ENCODE peak calls at places on chromosomes 7 and 10, in eight cellular contexts. One of them, this sample, is unnamed.

GRCh38 chr10:9362721-9363120 is 1308.2 kb downstream of the GATA3 start:
- DNase-seq in cardiac muscle cell: no peak
- DNase-seq in PC-3: no peak
- DNase-seq in heart right ventricle: no peak
- DNase-seq in heart left ventricle: no peak
- DNase-seq in mesendoderm: no peak
- DNase-seq in endodermal cell: no peak
- DNase-seq in PC-9: no peak
- DNase-seq in this sample: no peak

GRCh38 chr7:34748244-34749039 is 90.4 kb downstream of the NPSR1 start:
- DNase-seq in cardiac muscle cell: no peak
- DNase-seq in heart left ventricle: peak; percentile 91
- DNase-seq in PC-3: peak; percentile 97
- DNase-seq in PC-9: peak; percentile 99
- DNase-seq in mesendoderm: peak; percentile 73
- DNase-seq in heart right ventricle: peak; percentile 68
- DNase-seq in endodermal cell: peak; percentile 74
- DNase-seq in this sample: peak; percentile 74

GRCh38 chr10:49620841-49621378 is 7.1 kb downstream of the CHAT start:
- DNase-seq in PC-9: no peak
- DNase-seq in cardiac muscle cell: no peak
- DNase-seq in heart left ventricle: no peak
- DNase-seq in mesendoderm: no peak
- DNase-seq in heart right ventricle: no peak
- DNase-seq in endodermal cell: peak; percentile 36
- DNase-seq in PC-3: no peak
- DNase-seq in this sample: no peak

GRCh38 chr7:151699147-151699546 is 177.8 kb downstream of the PRKAG2 start:
- DNase-seq in cardiac muscle cell: no peak
- DNase-seq in heart left ventricle: no peak
- DNase-seq in heart right ventricle: no peak
- DNase-seq in PC-9: peak; percentile 98
- DNase-seq in endodermal cell: no peak
- DNase-seq in PC-3: no peak
- DNase-seq in mesendoderm: peak; percentile 89
- DNase-seq in this sample: peak; percentile 65

GRCh38 chr7:70647801-70648491 is 484.0 kb upstream of the GALNT17 start:
- DNase-seq in mesendoderm: peak; percentile 67
- DNase-seq in endodermal cell: no peak
- DNase-seq in PC-9: no peak
- DNase-seq in cardiac muscle cell: no peak
- DNase-seq in heart left ventricle: no peak
- DNase-seq in heart right ventricle: no peak
- DNase-seq in PC-3: no peak
- DNase-seq in this sample: no peak

GRCh38 chr10:126013489-126014281 is 117.3 kb downstream of the FANK1 start:
- DNase-seq in heart right ventricle: no peak
- DNase-seq in PC-9: no peak
- DNase-seq in PC-3: peak; percentile 80
- DNase-seq in mesendoderm: peak; percentile 37
- DNase-seq in heart left ventricle: no peak
- DNase-seq in endodermal cell: peak; percentile 79
- DNase-seq in cardiac muscle cell: peak; percentile 1
- DNase-seq in this sample: peak; percentile 51

GRCh38 chr7:137970263-137970975 is 31.5 kb downstream of the CREB3L2 start:
- DNase-seq in PC-3: peak; percentile 51
- DNase-seq in cardiac muscle cell: no peak
- DNase-seq in mesendoderm: no peak
- DNase-seq in PC-9: peak; percentile 49
- DNase-seq in heart right ventricle: peak; percentile 52
- DNase-seq in endodermal cell: no peak
- DNase-seq in heart left ventricle: peak; percentile 57
- DNase-seq in this sample: peak; percentile 21

GRCh38 chr7:75536940-75537538 is 44.9 kb downstream of the SPDYE5 start:
- DNase-seq in heart left ventricle: no peak
- DNase-seq in heart right ventricle: no peak
- DNase-seq in endodermal cell: no peak
- DNase-seq in cardiac muscle cell: no peak
- DNase-seq in PC-9: no peak
- DNase-seq in mesendoderm: no peak
- DNase-seq in PC-3: no peak
- DNase-seq in this sample: no peak

GRCh38 chr7:35695628-35695888 is 623 bp upstream of the HERPUD2 start:
- DNase-seq in mesendoderm: no peak
- DNase-seq in heart right ventricle: no peak
- DNase-seq in PC-9: no peak
- DNase-seq in PC-3: peak; percentile 13
- DNase-seq in heart left ventricle: no peak
- DNase-seq in cardiac muscle cell: no peak
- DNase-seq in endodermal cell: no peak
- DNase-seq in this sample: no peak

GRCh38 chr7:70559815-70560214 is 572.1 kb upstream of the GALNT17 start:
- DNase-seq in mesendoderm: peak; percentile 52
- DNase-seq in cardiac muscle cell: no peak
- DNase-seq in PC-3: no peak
- DNase-seq in PC-9: no peak
- DNase-seq in endodermal cell: peak; percentile 63
- DNase-seq in heart right ventricle: no peak
- DNase-seq in heart left ventricle: no peak
- DNase-seq in this sample: no peak

GRCh38 chr10:31866118-31866670 is 62.4 kb downstream of the ARHGAP12 start:
- DNase-seq in PC-9: no peak
- DNase-seq in PC-3: peak; percentile 48
- DNase-seq in endodermal cell: no peak
- DNase-seq in heart right ventricle: no peak
- DNase-seq in cardiac muscle cell: no peak
- DNase-seq in mesendoderm: no peak
- DNase-seq in heart left ventricle: no peak
- DNase-seq in this sample: peak; percentile 47

GRCh38 chr7:92595281-92595680 is 5.1 kb upstream of the FAM133B start:
- DNase-seq in heart left ventricle: no peak
- DNase-seq in PC-3: peak; percentile 79
- DNase-seq in heart right ventricle: no peak
- DNase-seq in endodermal cell: no peak
- DNase-seq in cardiac muscle cell: no peak
- DNase-seq in mesendoderm: no peak
- DNase-seq in PC-9: peak; percentile 65
- DNase-seq in this sample: no peak

GRCh38 chr7:26061340-26062239 is 90.4 kb upstream of the NFE2L3 start:
- DNase-seq in PC-3: peak; percentile 80
- DNase-seq in cardiac muscle cell: peak; percentile 86
- DNase-seq in endodermal cell: peak; percentile 93
- DNase-seq in heart right ventricle: peak; percentile 23
- DNase-seq in mesendoderm: peak; percentile 87
- DNase-seq in heart left ventricle: peak; percentile 55
- DNase-seq in PC-9: peak; percentile 77
- DNase-seq in this sample: peak; percentile 68

GRCh38 chr7:100219271-100219737 is 445 bp upstream of the PVRIG start:
- DNase-seq in heart left ventricle: no peak
- DNase-seq in PC-9: no peak
- DNase-seq in endodermal cell: no peak
- DNase-seq in PC-3: no peak
- DNase-seq in mesendoderm: no peak
- DNase-seq in heart right ventricle: no peak
- DNase-seq in cardiac muscle cell: no peak
- DNase-seq in this sample: no peak

GRCh38 chr7:67917118-67917755 is 920.6 kb downstream of the TYW1 start:
- DNase-seq in heart left ventricle: no peak
- DNase-seq in cardiac muscle cell: no peak
- DNase-seq in mesendoderm: peak; percentile 38
- DNase-seq in PC-9: no peak
- DNase-seq in endodermal cell: peak; percentile 84
- DNase-seq in heart right ventricle: no peak
- DNase-seq in PC-3: no peak
- DNase-seq in this sample: no peak

GRCh38 chr7:55060690-55061414 is 42.0 kb downstream of the EGFR start:
- DNase-seq in heart right ventricle: no peak
- DNase-seq in heart left ventricle: no peak
- DNase-seq in mesendoderm: no peak
- DNase-seq in PC-3: no peak
- DNase-seq in cardiac muscle cell: no peak
- DNase-seq in PC-9: no peak
- DNase-seq in endodermal cell: no peak
- DNase-seq in this sample: no peak

GRCh38 chr7:7433736-7434260 is 101.9 kb downstream of the COL28A1 start:
- DNase-seq in endodermal cell: no peak
- DNase-seq in heart left ventricle: no peak
- DNase-seq in PC-9: no peak
- DNase-seq in mesendoderm: no peak
- DNase-seq in heart right ventricle: no peak
- DNase-seq in PC-3: no peak
- DNase-seq in cardiac muscle cell: no peak
- DNase-seq in this sample: no peak

DNA sequence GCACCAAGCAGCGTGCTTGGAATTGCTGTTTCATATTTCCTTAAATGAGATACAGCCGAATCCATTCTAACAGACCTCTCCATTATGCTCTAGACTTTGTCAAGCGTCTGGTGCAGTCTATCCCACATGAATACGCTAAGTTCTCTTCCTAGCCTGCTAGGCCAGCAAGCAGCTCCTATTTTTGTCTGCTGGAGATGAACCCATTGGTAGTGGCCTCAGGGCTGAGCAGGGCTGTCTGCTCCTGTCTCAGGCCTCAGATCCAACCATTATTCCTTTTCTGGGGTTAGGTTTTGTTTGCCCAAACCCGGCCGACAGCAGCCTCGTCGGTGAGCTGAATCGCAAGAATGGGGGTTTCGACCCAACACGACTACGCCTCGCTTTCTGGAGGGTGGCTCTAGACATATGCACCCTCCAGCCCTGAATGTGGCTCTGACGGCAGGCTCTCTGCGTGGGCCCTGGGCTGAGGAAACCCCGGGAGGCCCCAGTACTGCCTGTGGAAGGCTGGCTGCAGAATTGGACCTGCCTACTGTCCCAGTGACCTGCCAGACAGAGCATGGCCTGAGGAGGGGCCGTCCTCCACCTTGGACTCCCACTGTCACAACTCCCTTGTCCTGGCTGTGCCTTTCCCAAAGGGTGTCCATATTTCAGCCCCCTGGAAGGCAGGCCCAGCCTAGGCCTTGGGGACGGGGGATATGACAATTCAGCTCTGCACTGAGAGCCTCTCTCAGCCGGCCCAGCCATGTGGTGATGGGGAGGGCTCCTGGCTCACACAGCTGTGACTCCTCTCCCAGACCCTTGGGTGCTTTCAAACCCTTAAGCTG is 267.9 kb upstream of the TCERG1L start:
- DNase-seq in heart right ventricle: no peak
- DNase-seq in heart left ventricle: no peak
- DNase-seq in PC-9: no peak
- DNase-seq in cardiac muscle cell: no peak
- DNase-seq in endodermal cell: no peak
- DNase-seq in PC-3: no peak
- DNase-seq in mesendoderm: no peak
- DNase-seq in this sample: no peak
- H3K27ac ChIP-seq in heart right ventricle: no peak overlapping the region
- H3K27ac ChIP-seq in heart left ventricle: no peak overlapping the region
- H3K27ac ChIP-seq in PC-9: no peak overlapping the region
- H3K27ac ChIP-seq in cardiac muscle cell: no peak overlapping the region
- H3K27ac ChIP-seq in endodermal cell: no peak overlapping the region
- H3K27ac ChIP-seq in PC-3: no peak overlapping the region
- H3K27ac ChIP-seq in mesendoderm: no peak overlapping the region
- H3K27ac ChIP-seq in this sample: no peak overlapping the region

DNA sequence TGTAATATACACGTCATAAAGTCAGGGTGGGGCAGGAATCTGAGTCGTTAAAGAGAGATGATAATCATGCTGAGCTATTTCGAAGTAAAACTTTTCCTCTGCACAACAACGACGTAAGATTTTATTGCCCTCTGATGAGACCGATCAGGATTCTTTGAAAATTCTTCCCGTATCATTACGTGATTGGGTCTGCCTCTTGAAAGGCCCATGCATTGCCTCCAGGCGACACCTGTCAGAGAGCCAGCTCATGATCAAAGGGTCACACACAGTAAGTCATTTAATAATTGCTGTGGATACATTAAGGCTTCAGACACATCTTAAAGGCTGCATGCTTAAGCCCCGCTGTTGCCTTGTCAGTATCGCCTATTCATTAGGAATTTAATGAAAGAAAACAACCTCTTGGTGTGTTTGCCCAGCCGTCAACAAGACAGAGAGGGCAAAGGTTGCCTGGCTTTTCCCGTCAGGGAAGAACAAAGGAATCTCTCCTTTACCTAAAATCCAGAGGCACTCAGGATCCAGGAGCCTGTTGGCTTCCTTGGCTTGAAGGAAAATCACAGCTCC is 189.0 kb upstream of the SH2B2 start:
- DNase-seq in PC-9: no peak
- DNase-seq in heart right ventricle: no peak
- DNase-seq in endodermal cell: peak; percentile 59
- DNase-seq in heart left ventricle: no peak
- DNase-seq in PC-3: peak; percentile 40
- DNase-seq in mesendoderm: no peak
- DNase-seq in cardiac muscle cell: no peak
- DNase-seq in this sample: peak; percentile 65
- H3K27ac ChIP-seq in PC-9: no peak overlapping the region
- H3K27ac ChIP-seq in heart right ventricle: no peak overlapping the region
- H3K27ac ChIP-seq in endodermal cell: peak overlapping the region; percentile 78
- H3K27ac ChIP-seq in heart left ventricle: no peak overlapping the region
- H3K27ac ChIP-seq in PC-3: peak overlapping the region; percentile 91
- H3K27ac ChIP-seq in mesendoderm: no peak overlapping the region
- H3K27ac ChIP-seq in cardiac muscle cell: peak overlapping the region; percentile 65
- H3K27ac ChIP-seq in this sample: peak overlapping the region; percentile 67

DNA sequence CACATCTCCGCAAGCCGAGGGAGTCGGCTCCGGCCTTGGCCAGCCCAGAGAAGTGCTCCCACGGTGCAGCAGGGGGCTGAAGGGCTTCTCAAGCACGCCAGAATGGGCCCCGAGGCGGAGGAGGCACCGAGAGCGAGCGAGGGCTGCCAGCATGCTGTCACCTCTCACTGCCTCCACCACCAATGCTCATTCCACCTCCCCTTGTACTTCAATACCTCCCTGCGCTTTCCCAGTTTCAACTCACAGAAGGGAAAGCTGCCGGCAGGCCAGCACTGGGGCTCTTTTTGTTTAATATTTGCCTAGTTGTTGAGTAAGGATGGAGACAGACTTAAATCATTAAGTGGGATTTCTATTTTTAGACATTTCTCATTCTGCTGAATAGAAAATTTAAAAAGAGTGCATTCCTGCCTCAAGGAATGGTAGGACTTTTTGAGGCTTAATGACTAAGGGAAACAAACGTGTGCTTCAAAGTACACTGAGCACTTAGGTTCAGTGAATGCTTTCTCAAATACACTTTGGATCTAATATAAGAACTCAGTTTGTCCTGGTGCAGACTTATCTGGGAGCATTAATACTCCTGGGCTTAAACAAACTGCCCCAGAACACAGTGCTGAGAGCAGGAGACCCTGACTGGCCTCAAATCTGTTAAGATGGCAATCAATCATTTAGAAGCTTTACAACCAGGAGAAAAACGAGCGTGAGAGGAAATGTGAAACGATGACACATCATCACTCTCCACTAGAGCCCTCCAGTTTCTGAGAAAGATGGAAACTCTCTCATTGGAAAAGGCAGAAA is 131.2 kb downstream of the RALA start:
- DNase-seq in mesendoderm: peak; percentile 35
- DNase-seq in heart right ventricle: no peak
- DNase-seq in cardiac muscle cell: no peak
- DNase-seq in PC-9: no peak
- DNase-seq in heart left ventricle: no peak
- DNase-seq in PC-3: no peak
- DNase-seq in endodermal cell: peak; percentile 72
- DNase-seq in this sample: no peak
- H3K27ac ChIP-seq in mesendoderm: no peak overlapping the region
- H3K27ac ChIP-seq in heart right ventricle: no peak overlapping the region
- H3K27ac ChIP-seq in cardiac muscle cell: peak overlapping the region; percentile 8
- H3K27ac ChIP-seq in PC-9: no peak overlapping the region
- H3K27ac ChIP-seq in heart left ventricle: no peak overlapping the region
- H3K27ac ChIP-seq in PC-3: no peak overlapping the region
- H3K27ac ChIP-seq in endodermal cell: peak overlapping the region; percentile 27
- H3K27ac ChIP-seq in this sample: peak overlapping the region; percentile 32

GRCh38 chr7:2779086-2779485 is 65.0 kb downstream of the GNA12 start:
- DNase-seq in cardiac muscle cell: no peak
- DNase-seq in heart left ventricle: no peak
- DNase-seq in endodermal cell: no peak
- DNase-seq in mesendoderm: no peak
- DNase-seq in PC-9: peak; percentile 79
- DNase-seq in PC-3: peak; percentile 11
- DNase-seq in heart right ventricle: no peak
- DNase-seq in this sample: no peak
- H3K27ac ChIP-seq in cardiac muscle cell: no peak overlapping the region
- H3K27ac ChIP-seq in heart left ventricle: no peak overlapping the region
- H3K27ac ChIP-seq in endodermal cell: no peak overlapping the region
- H3K27ac ChIP-seq in mesendoderm: no peak overlapping the region
- H3K27ac ChIP-seq in PC-9: peak overlapping the region; percentile 41
- H3K27ac ChIP-seq in PC-3: no peak overlapping the region
- H3K27ac ChIP-seq in heart right ventricle: no peak overlapping the region
- H3K27ac ChIP-seq in this sample: no peak overlapping the region

This sample was measured in A549.